ENCODE peak calls at places on chromosome 3, in nine cellular contexts. R is NCI-H2081; H is frontal cortex; C is activated T-cell treated with anti-CD3 and anti-CD28 coated beads for 1 hour; S is NCI-H1105; F is stimulated activated CD4-positive, alpha-beta T cell treated with anti-CD3 and anti-CD28 coated beads, TNF-alpha, amount 100 ng/mL, for 1 hour; Y is left cardiac atrium; V is stimulated activated CD8-positive, alpha-beta memory T cell treated with anti-CD3 and anti-CD28 coated beads, Interleukin-7, amount 100 ng/mL, for 1 hour; A is activated B cell treated with CpG ODN at 0.5 μM for 24 hours. P is an unnamed sample.
A peak's percentile ranks its signal among the peaks of the same experiment; 100 is the strongest.

GRCh38 chr3:140416686-140417085 is 261.2 kb upstream of the TRIM42 start:
- DNase-seq in R (peak; percentile 23), H (no peak), C (no peak), S (peak; percentile 89), F (no peak), Y (no peak), V (no peak), A (no peak), P (no peak)

GRCh38 chr3:136546718-136547117 is 205.5 kb downstream of the STAG1 start:
- DNase-seq in R (no peak), H (no peak), C (no peak), S (no peak), F (no peak), Y (no peak), V (no peak), A (no peak), P (no peak)

GRCh38 chr3:46858996-46859710 is 4.1 kb downstream of the MYL3 start:
- DNase-seq in R (no peak), H (no peak), C (no peak), S (no peak), F (no peak), Y (no peak), V (no peak), A (no peak), P (no peak)

GRCh38 chr3:10892622-10893021 is 76.6 kb downstream of the SLC6A11 start:
- DNase-seq in R (no peak), H (no peak), C (no peak), S (no peak), F (no peak), Y (no peak), V (no peak), A (no peak), P (no peak)

GRCh38 chr3:20185364-20185732 is 658 bp downstream of the SGO1 start:
- DNase-seq in R (peak; percentile 41), H (no peak), C (no peak), S (no peak), F (no peak), Y (no peak), V (no peak), A (no peak), P (no peak)

GRCh38 chr3:53880396-53881345 is 1.3 kb downstream of the ACTR8 start:
- DNase-seq in R (no peak), H (no peak), C (no peak), S (no peak), F (no peak), Y (no peak), V (no peak), A (no peak), P (no peak)

GRCh38 chr3:159884661-159885402 is 103.8 kb upstream of the IL12A start:
- DNase-seq in R (peak; percentile 52), H (no peak), C (no peak), S (peak; percentile 44), F (no peak), Y (no peak), V (no peak), A (no peak), P (no peak)

GRCh38 chr3:17861476-17861875 is 119.0 kb upstream of the TBC1D5 start:
- DNase-seq in R (no peak), H (no peak), C (no peak), S (no peak), F (no peak), Y (no peak), V (no peak), A (no peak), P (no peak)

GRCh38 chr3:128367726-128368125 is 99.0 kb downstream of the DNAJB8 start:
- DNase-seq in R (no peak), H (no peak), C (no peak), S (no peak), F (no peak), Y (no peak), V (no peak), A (no peak), P (no peak)

GRCh38 chr3:33544126-33544525 is 103.9 kb upstream of the UBP1 start:
- DNase-seq in R (no peak), H (no peak), C (no peak), S (no peak), F (no peak), Y (no peak), V (no peak), A (no peak), P (no peak)

GRCh38 chr3:161043343-161044035 is 61.7 kb downstream of the B3GALNT1 start:
- DNase-seq in R (no peak), H (no peak), C (no peak), S (no peak), F (no peak), Y (no peak), V (no peak), A (no peak), P (no peak)

GRCh38 chr3:16490062-16490641 is 23.3 kb downstream of the RFTN1 start:
- DNase-seq in R (peak; percentile 20), H (no peak), C (no peak), S (no peak), F (no peak), Y (no peak), V (no peak), A (no peak), P (no peak)

GRCh38 chr3:38366082-38366481 is 19.5 kb downstream of the XYLB start:
- DNase-seq in R (no peak), H (no peak), C (no peak), S (no peak), F (no peak), Y (no peak), V (no peak), A (no peak), P (no peak)

GRCh38 chr3:197309528-197310361 is 11.3 kb upstream of the DLG1 start:
- DNase-seq in R (no peak), H (no peak), C (no peak), S (no peak), F (no peak), Y (no peak), V (no peak), A (no peak), P (no peak)

GRCh38 chr3:186060222-186060621 is 48.7 kb downstream of the ETV5 start:
- DNase-seq in R (no peak), H (no peak), C (no peak), S (no peak), F (no peak), Y (no peak), V (no peak), A (no peak), P (no peak)

GRCh38 chr3:169241575-169241927 is 422.0 kb downstream of the MECOM start:
- DNase-seq in R (no peak), H (no peak), C (no peak), S (no peak), F (no peak), Y (no peak), V (no peak), A (no peak), P (no peak)

GRCh38 chr3:177179281-177180067 is 17.8 kb downstream of the TBL1XR1 start:
- DNase-seq in R (no peak), H (no peak), C (no peak), S (no peak), F (no peak), Y (no peak), V (no peak), A (no peak), P (no peak)

GRCh38 chr3:88321696-88322095 is 171.9 kb downstream of the C3orf38 start:
- DNase-seq in R (peak; percentile 23), H (no peak), C (no peak), S (no peak), F (no peak), Y (no peak), V (no peak), A (no peak), P (no peak)

GRCh38 chr3:11556851-11557644 is 86.7 kb downstream of the VGLL4 start:
- DNase-seq in R (no peak), H (no peak), C (no peak), S (no peak), F (no peak), Y (peak; percentile 57), V (no peak), A (no peak), P (no peak)

GRCh38 chr3:194275231-194275671 is 75.9 kb downstream of the CPN2 start:
- DNase-seq in R (no peak), H (no peak), C (no peak), S (no peak), F (no peak), Y (peak; percentile 32), V (no peak), A (no peak), P (no peak)

GRCh38 chr3:179653777-179654117 is 907 bp downstream of the USP13 start:
- DNase-seq in R (peak; percentile 51), H (peak; percentile 16), C (no peak), S (no peak), F (no peak), Y (peak; percentile 26), V (no peak), A (peak; percentile 15), P (no peak)

GRCh38 chr3:45646051-45646585 is 43.1 kb upstream of the SACM1L start:
- DNase-seq in R (no peak), H (no peak), C (no peak), S (no peak), F (no peak), Y (no peak), V (no peak), A (no peak), P (no peak)

GRCh38 chr3:50322386-50323091 is at the start of gene HYAL2:
- DNase-seq in R (peak; percentile 51), H (no peak), C (no peak), S (peak; percentile 51), F (no peak), Y (peak; percentile 88), V (no peak), A (no peak), P (no peak)

P was measured in activated T-helper 1 cell treated with Interleukin-2 at 50 U/mL for 16 hours.